ENCODE peak calls at places on chromosomes 13 and 19, in nine cellular contexts. K is AG04450, J is coronary artery, N is K562, Q is HL-60, C is mammary epithelial cell, Y is uterus, I is heart right ventricle, O is pancreas. X is an unnamed sample.

GRCh38 chr13:111503376-111503775 is 182.9 kb downstream of the TEX29 start:
- DNase-seq in K (no peak), J (no peak), N (no peak), Q (no peak), C (no peak), Y (no peak), I (no peak), O (no peak), X (peak)

GRCh38 chr19:23312515-23312914 is 62.3 kb upstream of the ZNF724 start:
- DNase-seq in K (no peak), J (no peak), N (no peak), Q (no peak), C (peak), Y (no peak), I (no peak), O (no peak), X (no peak)

GRCh38 chr19:32647361-32647760 is 27.6 kb downstream of the ANKRD27 start:
- DNase-seq in K (no peak), J (no peak), N (no peak), Q (no peak), C (no peak), Y (no peak), I (no peak), O (no peak), X (no peak)

GRCh38 chr19:56597696-56598095 is 2.6 kb downstream of the ZNF71 start:
- DNase-seq in K (no peak), J (no peak), N (no peak), Q (no peak), C (peak), Y (no peak), I (no peak), O (no peak), X (no peak)

GRCh38 chr19:49014123-49014869 is 2.6 kb downstream of the LHB start:
- DNase-seq in K (no peak), J (no peak), N (no peak), Q (no peak), C (no peak), Y (no peak), I (no peak), O (no peak), X (peak)

GRCh38 chr19:2807379-2808128 is 12.1 kb upstream of the ZNF554 start:
- DNase-seq in K (no peak), J (no peak), N (no peak), Q (no peak), C (no peak), Y (no peak), I (no peak), O (no peak), X (no peak)

GRCh38 chr13:38900188-38900587 is 90.4 kb downstream of the STOML3 start:
- DNase-seq in K (no peak), J (no peak), N (no peak), Q (no peak), C (no peak), Y (no peak), I (no peak), O (no peak), X (peak)

GRCh38 chr13:108959254-108959653 is 329.8 kb downstream of the MYO16 start:
- DNase-seq in K (no peak), J (no peak), N (no peak), Q (no peak), C (peak), Y (no peak), I (no peak), O (no peak), X (no peak)

GRCh38 chr19:57334191-57334590 is 13.9 kb downstream of the ZNF543 start:
- DNase-seq in K (no peak), J (no peak), N (no peak), Q (no peak), C (peak), Y (no peak), I (no peak), O (no peak), X (no peak)

GRCh38 chr13:99067160-99067985 is 89.5 kb upstream of the DOCK9 start:
- DNase-seq in K (no peak), J (no peak), N (no peak), Q (no peak), C (peak), Y (no peak), I (no peak), O (no peak), X (no peak)

GRCh38 chr13:37149380-37149779 is 43.9 kb upstream of the CSNK1A1L start:
- DNase-seq in K (no peak), J (no peak), N (no peak), Q (no peak), C (no peak), Y (no peak), I (no peak), O (no peak), X (no peak)

GRCh38 chr19:6065685-6066365 is 44.5 kb downstream of the RFX2 start:
- DNase-seq in K (no peak), J (peak), N (peak), Q (no peak), C (no peak), Y (peak), I (peak), O (no peak), X (no peak)

GRCh38 chr13:43273362-43273761 is 250.0 kb downstream of the DNAJC15 start:
- DNase-seq in K (no peak), J (no peak), N (no peak), Q (no peak), C (peak), Y (no peak), I (no peak), O (no peak), X (no peak)

GRCh38 chr13:51577690-51578089 is 6.6 kb upstream of the WDFY2 start:
- DNase-seq in K (no peak), J (no peak), N (no peak), Q (no peak), C (peak), Y (no peak), I (no peak), O (no peak), X (no peak)
- TF ChIP-seq CTCF in K (no peak), J (no peak), N (no peak), Q (no peak), C (no peak), Y (no peak), I (no peak), O (no peak), X (no peak)

DNA sequence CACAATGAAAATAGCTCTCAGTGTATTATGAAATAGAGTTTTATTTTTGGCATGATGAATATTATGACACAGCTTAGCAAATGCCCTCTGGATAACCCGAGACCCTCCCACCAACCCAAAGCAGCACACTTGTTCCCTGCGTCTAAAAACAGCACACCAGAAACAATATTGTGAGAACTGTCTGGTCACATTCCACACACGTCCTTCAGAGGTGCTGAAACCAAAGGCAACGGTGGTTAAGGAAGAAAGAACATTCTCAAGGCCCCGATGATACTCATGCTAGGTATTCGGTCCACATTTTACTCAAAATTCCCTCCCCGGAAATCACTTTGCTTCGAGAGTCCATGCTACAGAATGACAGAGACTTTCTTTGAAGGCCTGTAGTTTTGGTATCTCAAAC is 156.7 kb downstream of the SLC7A1 start:
- DNase-seq in K (no peak), J (no peak), N (no peak), Q (no peak), C (no peak), Y (no peak), I (no peak), O (no peak), X (no peak)
- H3K27ac ChIP-seq in K (no peak), J (peak), N (no peak), Q (no peak), C (no peak), Y (peak), I (peak), O (no peak), X (no peak)

DNA sequence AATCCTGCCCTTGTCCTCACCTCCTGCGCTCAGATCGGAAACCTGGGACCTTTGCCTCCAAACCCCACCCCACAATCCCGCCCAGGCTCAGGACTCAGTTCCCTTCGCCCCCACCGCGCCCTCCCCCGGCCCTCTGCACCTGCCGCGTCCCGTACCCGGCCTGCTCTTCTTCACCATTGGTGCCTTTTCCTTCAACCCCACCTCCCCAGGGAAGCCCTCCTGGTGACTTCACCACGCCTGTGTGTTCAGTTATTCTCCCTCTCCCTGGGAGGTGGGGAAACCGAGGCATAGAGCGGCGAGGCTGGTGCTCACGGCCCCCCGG is 19.3 kb upstream of the TCF3 start:
- DNase-seq in K (no peak), J (no peak), N (peak), Q (no peak), C (no peak), Y (no peak), I (no peak), O (no peak), X (peak)
- H3K4me3 ChIP-seq in K (no peak), J (peak), N (peak), Q (peak), C (no peak), Y (no peak), I (peak), O (no peak), X (peak)

GRCh38 chr19:34972163-34972705 is 8.2 kb upstream of the ZNF792 start:
- DNase-seq in K (no peak), J (peak), N (no peak), Q (no peak), C (no peak), Y (no peak), I (no peak), O (no peak), X (no peak)
- TF ChIP-seq CTCF in K (no peak), J (no peak), N (no peak), Q (no peak), C (no peak), Y (no peak), I (no peak), O (no peak), X (no peak)

GRCh38 chr13:46595136-46595917 is 42.4 kb downstream of the LRCH1 start:
- DNase-seq in K (no peak), J (no peak), N (no peak), Q (no peak), C (peak), Y (peak), I (no peak), O (no peak), X (no peak)

GRCh38 chr13:46595918-46596315 is 42.9 kb downstream of the LRCH1 start:
- DNase-seq in K (no peak), J (no peak), N (no peak), Q (no peak), C (no peak), Y (no peak), I (no peak), O (no peak), X (no peak)

GRCh38 chr13:46598820-46599180 is 45.8 kb downstream of the LRCH1 start:
- DNase-seq in K (no peak), J (no peak), N (no peak), Q (no peak), C (no peak), Y (no peak), I (no peak), O (no peak), X (no peak)

GRCh38 chr13:46598140-46598819 is 45.3 kb downstream of the LRCH1 start:
- DNase-seq in K (no peak), J (no peak), N (no peak), Q (no peak), C (no peak), Y (no peak), I (no peak), O (no peak), X (no peak)

DNA sequence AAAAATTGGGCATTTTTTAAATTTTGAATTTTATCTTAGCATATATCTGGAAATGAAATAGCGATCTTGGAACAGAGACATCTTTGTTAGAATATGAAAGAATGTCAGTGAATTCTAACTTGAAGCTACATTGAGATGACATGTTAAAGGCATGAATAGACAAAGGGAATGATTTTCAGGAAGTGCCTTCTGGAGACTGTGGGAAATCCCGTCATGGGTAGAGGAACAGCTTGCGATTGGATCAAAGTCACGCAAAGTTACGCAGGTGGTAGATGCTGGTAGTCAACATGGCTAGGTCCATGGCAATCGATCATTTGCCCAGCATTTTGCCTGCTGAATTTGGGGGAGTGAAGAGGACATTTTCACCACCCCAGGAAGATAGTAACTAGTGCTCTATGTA is 43.5 kb downstream of the LRCH1 start:
- DNase-seq in K (no peak), J (no peak), N (no peak), Q (no peak), C (peak), Y (no peak), I (no peak), O (no peak), X (no peak)
- H3K27ac ChIP-seq in K (no peak), J (peak), N (no peak), Q (no peak), C (peak), Y (peak), I (no peak), O (no peak), X (no peak)

DNA sequence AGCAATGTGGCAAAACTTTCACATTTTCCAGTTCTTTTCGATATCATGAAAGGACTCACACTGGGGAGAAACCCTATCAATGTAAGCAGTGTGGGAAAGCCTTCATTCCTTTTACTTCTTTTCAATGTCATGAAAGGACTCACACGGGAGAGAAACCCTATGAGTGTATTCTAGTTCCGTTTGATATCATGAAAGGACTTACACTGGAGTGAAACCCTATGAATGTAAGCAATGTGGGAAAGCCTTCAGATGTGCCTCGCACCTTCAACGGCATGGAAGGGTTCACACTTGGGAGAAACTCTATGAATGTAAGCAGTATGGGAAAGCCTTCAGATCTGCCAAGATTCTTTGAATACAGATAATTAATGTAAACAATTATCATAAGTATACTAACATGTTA is 14.5 kb upstream of the ZNF763 start:
- DNase-seq in K (no peak), J (no peak), N (no peak), Q (no peak), C (no peak), Y (no peak), I (no peak), O (no peak), X (no peak)
- H3K4me3 ChIP-seq in K (no peak), J (peak), N (no peak), Q (no peak), C (no peak), Y (no peak), I (no peak), O (no peak), X (no peak)